ENCODE peak calls at places on chromosomes 1 and 21, in ten cellular contexts. One of them, this sample, is unnamed.

GRCh38 chr1:23528245-23528978 is 2.6 kb downstream of the E2F2 start:
- DNase-seq in stomach: peak; percentile 92
- DNase-seq in A549: peak; percentile 84
- DNase-seq in osteocyte: peak; percentile 88
- DNase-seq in transverse colon: peak; percentile 97
- DNase-seq in heart right ventricle: peak; percentile 77
- DNase-seq in WTC11: no peak
- DNase-seq in AG04450: no peak
- DNase-seq in endothelial cell: no peak
- DNase-seq in AG10803: peak; percentile 81
- DNase-seq in this sample: peak; percentile 98

GRCh38 chr1:18994381-18994780 is 37.9 kb upstream of the IFFO2 start:
- DNase-seq in stomach: no peak
- DNase-seq in A549: no peak
- DNase-seq in osteocyte: no peak
- DNase-seq in transverse colon: no peak
- DNase-seq in heart right ventricle: no peak
- DNase-seq in WTC11: no peak
- DNase-seq in AG04450: no peak
- DNase-seq in endothelial cell: no peak
- DNase-seq in AG10803: no peak
- DNase-seq in this sample: no peak

GRCh38 chr1:113390871-113391642 is 742 bp downstream of the MAGI3 start:
- DNase-seq in stomach: peak; percentile 67
- DNase-seq in A549: peak; percentile 8
- DNase-seq in osteocyte: peak; percentile 84
- DNase-seq in transverse colon: peak; percentile 62
- DNase-seq in heart right ventricle: peak; percentile 58
- DNase-seq in WTC11: peak; percentile 39
- DNase-seq in AG04450: no peak
- DNase-seq in endothelial cell: peak; percentile 44
- DNase-seq in AG10803: peak; percentile 17
- DNase-seq in this sample: peak; percentile 91

GRCh38 chr1:81410351-81410750 is 390.4 kb upstream of the ADGRL2 start:
- DNase-seq in stomach: no peak
- DNase-seq in A549: no peak
- DNase-seq in osteocyte: no peak
- DNase-seq in transverse colon: no peak
- DNase-seq in heart right ventricle: no peak
- DNase-seq in WTC11: no peak
- DNase-seq in AG04450: no peak
- DNase-seq in endothelial cell: no peak
- DNase-seq in AG10803: no peak
- DNase-seq in this sample: no peak

GRCh38 chr21:25170681-25171080 is 436.6 kb downstream of the MRPL39 start:
- DNase-seq in stomach: no peak
- DNase-seq in A549: no peak
- DNase-seq in osteocyte: no peak
- DNase-seq in transverse colon: no peak
- DNase-seq in heart right ventricle: no peak
- DNase-seq in WTC11: no peak
- DNase-seq in AG04450: no peak
- DNase-seq in endothelial cell: no peak
- DNase-seq in AG10803: peak; percentile 3
- DNase-seq in this sample: no peak

GRCh38 chr1:153509729-153510354 is 25.9 kb downstream of the S100A6 start:
- DNase-seq in stomach: peak; percentile 55
- DNase-seq in A549: peak; percentile 79
- DNase-seq in osteocyte: no peak
- DNase-seq in transverse colon: peak; percentile 77
- DNase-seq in heart right ventricle: peak; percentile 30
- DNase-seq in WTC11: peak; percentile 62
- DNase-seq in AG04450: no peak
- DNase-seq in endothelial cell: peak; percentile 63
- DNase-seq in AG10803: no peak
- DNase-seq in this sample: no peak

GRCh38 chr1:227225715-227226346 is 92.5 kb downstream of the CDC42BPA start:
- DNase-seq in stomach: no peak
- DNase-seq in A549: no peak
- DNase-seq in osteocyte: no peak
- DNase-seq in transverse colon: no peak
- DNase-seq in heart right ventricle: no peak
- DNase-seq in WTC11: no peak
- DNase-seq in AG04450: peak; percentile 15
- DNase-seq in endothelial cell: no peak
- DNase-seq in AG10803: peak; percentile 47
- DNase-seq in this sample: no peak

GRCh38 chr21:36156815-36157670 is at the start of gene DOP1B:
- DNase-seq in stomach: no peak
- DNase-seq in A549: peak; percentile 8
- DNase-seq in osteocyte: peak; percentile 86
- DNase-seq in transverse colon: peak; percentile 67
- DNase-seq in heart right ventricle: no peak
- DNase-seq in WTC11: peak; percentile 45
- DNase-seq in AG04450: no peak
- DNase-seq in endothelial cell: no peak
- DNase-seq in AG10803: no peak
- DNase-seq in this sample: peak; percentile 41

GRCh38 chr1:246001142-246001812 is 505.8 kb downstream of the SMYD3 start:
- DNase-seq in stomach: no peak
- DNase-seq in A549: no peak
- DNase-seq in osteocyte: no peak
- DNase-seq in transverse colon: no peak
- DNase-seq in heart right ventricle: no peak
- DNase-seq in WTC11: no peak
- DNase-seq in AG04450: peak; percentile 68
- DNase-seq in endothelial cell: no peak
- DNase-seq in AG10803: peak; percentile 77
- DNase-seq in this sample: no peak

GRCh38 chr1:35278886-35279554 is 10.5 kb downstream of the ZMYM4 start:
- DNase-seq in stomach: no peak
- DNase-seq in A549: no peak
- DNase-seq in osteocyte: no peak
- DNase-seq in transverse colon: no peak
- DNase-seq in heart right ventricle: no peak
- DNase-seq in WTC11: no peak
- DNase-seq in AG04450: no peak
- DNase-seq in endothelial cell: no peak
- DNase-seq in AG10803: peak; percentile 44
- DNase-seq in this sample: no peak

GRCh38 chr1:203440780-203441179 is 34.8 kb upstream of the PRELP start:
- DNase-seq in stomach: peak; percentile 75
- DNase-seq in A549: no peak
- DNase-seq in osteocyte: no peak
- DNase-seq in transverse colon: peak; percentile 83
- DNase-seq in heart right ventricle: peak; percentile 73
- DNase-seq in WTC11: peak; percentile 32
- DNase-seq in AG04450: peak; percentile 37
- DNase-seq in endothelial cell: no peak
- DNase-seq in AG10803: peak; percentile 89
- DNase-seq in this sample: peak; percentile 74

GRCh38 chr1:221774054-221774842 is 32.4 kb upstream of the DUSP10 start:
- DNase-seq in stomach: no peak
- DNase-seq in A549: no peak
- DNase-seq in osteocyte: no peak
- DNase-seq in transverse colon: peak; percentile 15
- DNase-seq in heart right ventricle: no peak
- DNase-seq in WTC11: no peak
- DNase-seq in AG04450: no peak
- DNase-seq in endothelial cell: no peak
- DNase-seq in AG10803: no peak
- DNase-seq in this sample: no peak

GRCh38 chr1:156599811-156600210 is 1.5 kb downstream of the GPATCH4 start:
- DNase-seq in stomach: no peak
- DNase-seq in A549: peak; percentile 60
- DNase-seq in osteocyte: no peak
- DNase-seq in transverse colon: no peak
- DNase-seq in heart right ventricle: no peak
- DNase-seq in WTC11: no peak
- DNase-seq in AG04450: no peak
- DNase-seq in endothelial cell: no peak
- DNase-seq in AG10803: no peak
- DNase-seq in this sample: no peak

GRCh38 chr1:245235156-245235555 is 80.4 kb downstream of the KIF26B start:
- DNase-seq in stomach: peak; percentile 46
- DNase-seq in A549: no peak
- DNase-seq in osteocyte: no peak
- DNase-seq in transverse colon: no peak
- DNase-seq in heart right ventricle: no peak
- DNase-seq in WTC11: no peak
- DNase-seq in AG04450: no peak
- DNase-seq in endothelial cell: no peak
- DNase-seq in AG10803: peak; percentile 61
- DNase-seq in this sample: no peak

GRCh38 chr1:172699111-172699510 is 40.2 kb downstream of the FASLG start:
- DNase-seq in stomach: no peak
- DNase-seq in A549: no peak
- DNase-seq in osteocyte: no peak
- DNase-seq in transverse colon: peak; percentile 32
- DNase-seq in heart right ventricle: no peak
- DNase-seq in WTC11: no peak
- DNase-seq in AG04450: no peak
- DNase-seq in endothelial cell: peak; percentile 35
- DNase-seq in AG10803: peak; percentile 19
- DNase-seq in this sample: no peak

GRCh38 chr1:43505077-43505780 is 25.5 kb upstream of the PTPRF start:
- DNase-seq in stomach: no peak
- DNase-seq in A549: no peak
- DNase-seq in osteocyte: peak; percentile 68
- DNase-seq in transverse colon: no peak
- DNase-seq in heart right ventricle: no peak
- DNase-seq in WTC11: no peak
- DNase-seq in AG04450: no peak
- DNase-seq in endothelial cell: no peak
- DNase-seq in AG10803: no peak
- DNase-seq in this sample: no peak

GRCh38 chr1:43495204-43495603 is 35.5 kb upstream of the PTPRF start:
- DNase-seq in stomach: no peak
- DNase-seq in A549: no peak
- DNase-seq in osteocyte: peak; percentile 60
- DNase-seq in transverse colon: no peak
- DNase-seq in heart right ventricle: no peak
- DNase-seq in WTC11: no peak
- DNase-seq in AG04450: no peak
- DNase-seq in endothelial cell: no peak
- DNase-seq in AG10803: no peak
- DNase-seq in this sample: peak; percentile 80

GRCh38 chr1:43503534-43503933 is 27.1 kb upstream of the PTPRF start:
- DNase-seq in stomach: no peak
- DNase-seq in A549: no peak
- DNase-seq in osteocyte: peak; percentile 62
- DNase-seq in transverse colon: no peak
- DNase-seq in heart right ventricle: no peak
- DNase-seq in WTC11: no peak
- DNase-seq in AG04450: no peak
- DNase-seq in endothelial cell: no peak
- DNase-seq in AG10803: no peak
- DNase-seq in this sample: no peak

DNA sequence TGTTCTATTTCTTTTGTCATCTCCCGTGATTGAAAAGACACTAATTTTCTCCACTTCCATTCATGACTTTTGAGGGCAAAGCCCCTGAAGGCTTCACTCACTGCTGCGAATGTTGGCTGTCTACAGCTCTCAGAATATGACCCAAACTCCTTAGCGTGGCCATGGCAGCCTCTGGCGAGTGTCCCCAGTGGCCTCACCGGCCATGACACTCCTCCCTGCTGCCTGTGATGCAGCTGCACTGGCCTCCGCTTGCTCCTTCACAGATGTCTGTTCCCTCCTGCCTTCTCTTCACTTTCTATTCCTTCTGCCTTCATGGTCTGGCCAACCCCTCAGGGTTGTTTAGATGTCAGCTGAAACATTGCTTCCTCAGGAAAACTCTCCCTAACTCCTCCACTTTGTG is 30.8 kb upstream of the PTPRF start:
- DNase-seq in stomach: no peak
- DNase-seq in A549: no peak
- DNase-seq in osteocyte: peak; percentile 64
- DNase-seq in transverse colon: no peak
- DNase-seq in heart right ventricle: no peak
- DNase-seq in WTC11: no peak
- DNase-seq in AG04450: no peak
- DNase-seq in endothelial cell: no peak
- DNase-seq in AG10803: no peak
- DNase-seq in this sample: no peak
- TF ChIP-seq CTCF in stomach: no peak
- TF ChIP-seq CTCF in A549: no peak
- TF ChIP-seq CTCF in osteocyte: no peak
- TF ChIP-seq CTCF in transverse colon: no peak
- TF ChIP-seq CTCF in heart right ventricle: no peak
- TF ChIP-seq CTCF in WTC11: no peak
- TF ChIP-seq CTCF in AG04450: no peak
- TF ChIP-seq CTCF in endothelial cell: no peak
- TF ChIP-seq CTCF in AG10803: no peak
- TF ChIP-seq CTCF in this sample: no peak

GRCh38 chr1:74271503-74271902 is 36.3 kb downstream of the TNNI3K start:
- DNase-seq in stomach: no peak
- DNase-seq in A549: no peak
- DNase-seq in osteocyte: no peak
- DNase-seq in transverse colon: no peak
- DNase-seq in heart right ventricle: no peak
- DNase-seq in WTC11: no peak
- DNase-seq in AG04450: no peak
- DNase-seq in endothelial cell: no peak
- DNase-seq in AG10803: no peak
- DNase-seq in this sample: no peak
- TF ChIP-seq CTCF in stomach: no peak
- TF ChIP-seq CTCF in A549: no peak
- TF ChIP-seq CTCF in osteocyte: no peak
- TF ChIP-seq CTCF in transverse colon: no peak
- TF ChIP-seq CTCF in heart right ventricle: no peak
- TF ChIP-seq CTCF in WTC11: no peak
- TF ChIP-seq CTCF in AG04450: no peak
- TF ChIP-seq CTCF in endothelial cell: no peak
- TF ChIP-seq CTCF in AG10803: no peak
- TF ChIP-seq CTCF in this sample: no peak

GRCh38 chr1:207454046-207454964 is at the start of gene CR2:
- DNase-seq in stomach: peak; percentile 58
- DNase-seq in A549: peak; percentile 3
- DNase-seq in osteocyte: no peak
- DNase-seq in transverse colon: peak; percentile 71
- DNase-seq in heart right ventricle: peak; percentile 18
- DNase-seq in WTC11: peak; percentile 80
- DNase-seq in AG04450: no peak
- DNase-seq in endothelial cell: peak; percentile 33
- DNase-seq in AG10803: no peak
- DNase-seq in this sample: no peak
- TF ChIP-seq CTCF in stomach: no peak
- TF ChIP-seq CTCF in A549: peak; percentile 14
- TF ChIP-seq CTCF in osteocyte: no peak
- TF ChIP-seq CTCF in transverse colon: no peak
- TF ChIP-seq CTCF in heart right ventricle: no peak
- TF ChIP-seq CTCF in WTC11: no peak
- TF ChIP-seq CTCF in AG04450: no peak
- TF ChIP-seq CTCF in endothelial cell: no peak
- TF ChIP-seq CTCF in AG10803: no peak
- TF ChIP-seq CTCF in this sample: no peak

DNA sequence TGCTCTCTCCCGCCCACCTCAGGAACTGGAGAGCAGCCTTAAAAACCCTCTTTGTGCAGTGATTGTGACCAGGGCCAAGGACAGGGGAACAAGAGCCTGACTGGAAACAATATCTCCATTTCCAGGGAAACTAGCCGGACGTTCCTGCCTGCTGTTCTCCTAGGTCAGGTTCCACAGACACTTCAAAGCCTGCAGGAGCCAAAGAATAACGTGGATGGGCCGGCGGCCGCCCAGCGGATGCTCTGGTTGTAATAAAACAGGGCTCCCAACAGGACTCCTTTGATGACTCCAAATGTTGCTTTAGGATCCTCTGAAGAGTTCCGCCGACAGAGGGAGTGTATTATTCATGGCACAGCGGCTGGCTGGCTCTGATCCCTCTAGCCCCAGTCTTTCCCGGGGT is 162.2 kb downstream of the PLXNA2 start:
- DNase-seq in stomach: no peak
- DNase-seq in A549: no peak
- DNase-seq in osteocyte: no peak
- DNase-seq in transverse colon: no peak
- DNase-seq in heart right ventricle: no peak
- DNase-seq in WTC11: no peak
- DNase-seq in AG04450: no peak
- DNase-seq in endothelial cell: no peak
- DNase-seq in AG10803: no peak
- DNase-seq in this sample: no peak
- TF ChIP-seq CTCF in stomach: no peak
- TF ChIP-seq CTCF in A549: no peak
- TF ChIP-seq CTCF in osteocyte: peak; percentile 54
- TF ChIP-seq CTCF in transverse colon: no peak
- TF ChIP-seq CTCF in heart right ventricle: no peak
- TF ChIP-seq CTCF in WTC11: no peak
- TF ChIP-seq CTCF in AG04450: peak; percentile 20
- TF ChIP-seq CTCF in endothelial cell: no peak
- TF ChIP-seq CTCF in AG10803: peak; percentile 34
- TF ChIP-seq CTCF in this sample: no peak